ENCODE peak calls at places on chromosomes 6 and 20, in six cellular contexts. R is activated CD4-positive, CD25-positive, alpha-beta regulatory T cell; G is fibroblast of gingiva; K is NCI-H1436; T is activated T-cell treated with anti-CD3 and anti-CD28 coated beads, Interleukin-2, amount 50 U/mL, for 24 hours; X is NCI-H1417 treated with DMSO at 0.1 percent for 48 hours. P is an unnamed sample.

GRCh38 chr20:2763186-2763585 is 37.2 kb downstream of the CPXM1 start:
- DNase-seq in R (no peak), G (no peak), K (no peak), X (no peak), T (no peak), P (no peak)

GRCh38 chr6:138580801-138581200 is 81.5 kb upstream of the NHSL1 start:
- DNase-seq in T (no peak), G (no peak), R (no peak), K (no peak), X (no peak), P (no peak)

GRCh38 chr20:4813076-4813838 is 91.5 kb downstream of the PRND start:
- DNase-seq in T (peak; percentile 67), K (no peak), G (no peak), R (no peak), X (no peak), P (no peak)

GRCh38 chr20:944148-944547 is 28.0 kb upstream of the ANGPT4 start:
- DNase-seq in G (no peak), T (no peak), X (no peak), K (no peak), R (no peak), P (no peak)

GRCh38 chr6:162099685-162100084 is 627.9 kb downstream of the PRKN start:
- DNase-seq in K (no peak), R (no peak), X (no peak), G (peak; percentile 95), T (no peak), P (peak; percentile 95)

GRCh38 chr20:53611449-53611894 is 17.8 kb upstream of the ZNF217 start:
- DNase-seq in X (no peak), T (no peak), K (no peak), R (no peak), G (peak; percentile 98), P (peak; percentile 94)

GRCh38 chr20:63962426-63963347 is 6.5 kb upstream of the UCKL1 start:
- DNase-seq in K (no peak), R (no peak), G (no peak), T (no peak), X (no peak), P (peak; percentile 1)

GRCh38 chr6:27775796-27776184 is 136.4 kb downstream of the OR2B2 start:
- DNase-seq in T (no peak), G (no peak), K (no peak), R (no peak), X (no peak), P (no peak)

GRCh38 chr6:25331085-25331685 is 52.0 kb downstream of the CARMIL1 start:
- DNase-seq in K (no peak), G (no peak), T (no peak), R (no peak), X (no peak), P (peak; percentile 35)

P was measured in foreskin fibroblast.